ENCODE peak calls at places on chromosomes 2 and 18, in six cellular contexts. W is upper lobe of right lung, T is H1, Q is right atrium auricular region, E is heart left ventricle, B is K562. K is an unnamed sample.
A peak's percentile ranks its signal among the peaks of the same experiment; 100 is the strongest.

GRCh38 chr2:71313016-71313766 is 18.4 kb upstream of the ZNF638 start:
- DNase-seq in T (no peak), B (no peak), E (no peak), Q (no peak), W (no peak), K (no peak)

GRCh38 chr18:59553273-59553672 is 143.9 kb downstream of the CCBE1 start:
- DNase-seq in B (no peak), E (no peak), W (no peak), T (no peak), Q (no peak), K (no peak)

GRCh38 chr2:45272549-45273245 is 263.4 kb upstream of the SIX2 start:
- DNase-seq in B (no peak), Q (no peak), E (no peak), W (no peak), T (no peak), K (no peak)

GRCh38 chr2:61179701-61180639 is 18.0 kb downstream of the C2orf74 start:
- DNase-seq in B (no peak), T (no peak), E (peak; percentile 72), Q (peak; percentile 76), W (no peak), K (peak; percentile 86)

GRCh38 chr18:23887035-23887434 is 127.5 kb upstream of the TTC39C start:
- DNase-seq in E (no peak), B (no peak), T (no peak), W (no peak), Q (no peak), K (no peak)

GRCh38 chr2:55581435-55581834 is 36.0 kb downstream of the PPP4R3B start:
- DNase-seq in Q (no peak), B (no peak), W (no peak), T (no peak), E (no peak), K (no peak)

GRCh38 chr18:29459986-29460385 is 1283.1 kb upstream of the CDH2 start:
- DNase-seq in W (no peak), Q (no peak), B (no peak), E (no peak), T (no peak), K (no peak)

GRCh38 chr18:11159844-11160243 is 10.5 kb upstream of the PIEZO2 start:
- DNase-seq in W (no peak), T (no peak), Q (no peak), E (no peak), B (no peak), K (no peak)

GRCh38 chr2:213733893-213734292 is 449.6 kb downstream of the SPAG16 start:
- DNase-seq in E (no peak), B (no peak), Q (no peak), W (no peak), T (no peak), K (no peak)

GRCh38 chr2:114784046-114784445 is 341.6 kb downstream of the DPP10 start:
- DNase-seq in W (no peak), T (no peak), B (no peak), Q (no peak), E (no peak), K (no peak)

GRCh38 chr2:207012461-207012860 is 73.1 kb downstream of the CPO start:
- DNase-seq in W (no peak), T (no peak), B (no peak), E (no peak), Q (no peak), K (no peak)

GRCh38 chr18:75036941-75037516 is 171.9 kb downstream of the PTGR3 start:
- DNase-seq in T (no peak), Q (no peak), W (no peak), E (no peak), B (no peak), K (no peak)

GRCh38 chr2:96882230-96882629 is 12.3 kb upstream of the SEMA4C start:
- DNase-seq in E (no peak), W (no peak), Q (no peak), B (no peak), T (peak; percentile 70), K (no peak)

GRCh38 chr2:239290618-239291504 is 110.0 kb downstream of the HDAC4 start:
- DNase-seq in Q (no peak), T (no peak), E (peak; percentile 60), B (no peak), W (peak; percentile 41), K (no peak)

GRCh38 chr2:207239222-207239674 is 73.5 kb upstream of the KLF7 start:
- DNase-seq in E (peak; percentile 42), Q (peak; percentile 93), B (peak; percentile 18), W (no peak), T (no peak), K (peak; percentile 92)

GRCh38 chr18:67359868-67360838 is 156.4 kb downstream of the DSEL start:
- DNase-seq in B (no peak), E (peak; percentile 32), T (no peak), W (no peak), Q (peak; percentile 87), K (peak; percentile 86)

GRCh38 chr2:133317161-133317560 is 251.1 kb downstream of the NCKAP5 start:
- DNase-seq in B (no peak), W (no peak), T (no peak), E (no peak), Q (no peak), K (no peak)

GRCh38 chr18:51908598-51908944 is 431.4 kb upstream of the DCC start:
- DNase-seq in W (no peak), E (no peak), Q (no peak), B (no peak), T (no peak), K (no peak)

GRCh38 chr2:239676716-239677454 is 276.1 kb upstream of the HDAC4 start:
- DNase-seq in B (no peak), T (no peak), Q (peak; percentile 47), W (no peak), E (no peak), K (no peak)

GRCh38 chr2:75199428-75200011 is at the start of gene TACR1:
- DNase-seq in E (peak; percentile 60), Q (no peak), T (peak; percentile 66), B (peak; percentile 39), W (peak; percentile 79), K (no peak)

GRCh38 chr2:133841905-133842304 is 273.6 kb upstream of the NCKAP5 start:
- DNase-seq in T (no peak), W (no peak), E (no peak), Q (no peak), B (no peak), K (no peak)

GRCh38 chr2:51624995-51625394 is 593.1 kb upstream of the NRXN1 start:
- DNase-seq in Q (no peak), E (no peak), W (no peak), B (no peak), T (no peak), K (no peak)

GRCh38 chr2:108573070-108573469 is 38.8 kb downstream of the LIMS1 start:
- DNase-seq in E (no peak), T (no peak), Q (no peak), W (no peak), B (no peak), K (no peak)

GRCh38 chr2:227238242-227239237 is 74.1 kb downstream of the COL4A3 start:
- DNase-seq in E (peak; percentile 65), T (peak; percentile 82), W (peak; percentile 70), B (peak; percentile 39), Q (peak; percentile 81), K (peak; percentile 84)

GRCh38 chr18:57373017-57373416 is 20.7 kb downstream of the ST8SIA3 start:
- DNase-seq in Q (no peak), B (no peak), W (no peak), T (no peak), E (no peak), K (no peak)

DNA sequence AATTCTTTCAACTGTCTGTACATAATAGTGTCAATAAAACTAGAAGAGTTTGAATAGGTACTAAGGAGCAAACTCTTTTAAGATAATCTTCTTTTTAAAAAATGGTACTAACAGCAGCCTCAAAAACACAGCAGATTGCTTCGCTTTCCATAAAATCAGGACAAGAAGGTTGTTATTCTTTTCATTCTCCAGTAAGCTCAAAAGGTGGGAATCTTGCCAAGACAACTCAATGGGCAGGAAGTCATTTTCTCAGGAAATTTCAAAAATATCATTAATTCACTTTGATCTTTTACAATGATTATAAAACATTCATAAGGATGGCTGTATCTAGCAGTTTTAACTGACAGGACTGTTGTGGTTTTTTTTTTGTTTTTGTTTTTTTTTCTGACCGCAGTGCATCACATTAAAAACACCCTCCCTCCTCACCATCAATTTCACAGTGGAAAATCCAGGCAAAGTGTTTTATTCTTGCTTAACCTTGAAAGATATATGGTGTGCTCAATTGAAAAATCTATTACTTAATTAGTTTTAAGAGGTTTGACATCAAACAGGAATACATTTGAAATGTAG is 250.9 kb downstream of the DLGAP1 start:
- DNase-seq in Q (no peak), B (no peak), T (no peak), E (no peak), W (no peak), K (no peak)
- H3K4me3 ChIP-seq in Q (no peak overlapping the region), B (no peak overlapping the region), T (no peak overlapping the region), E (no peak overlapping the region), W (no peak overlapping the region), K (no peak overlapping the region)

DNA sequence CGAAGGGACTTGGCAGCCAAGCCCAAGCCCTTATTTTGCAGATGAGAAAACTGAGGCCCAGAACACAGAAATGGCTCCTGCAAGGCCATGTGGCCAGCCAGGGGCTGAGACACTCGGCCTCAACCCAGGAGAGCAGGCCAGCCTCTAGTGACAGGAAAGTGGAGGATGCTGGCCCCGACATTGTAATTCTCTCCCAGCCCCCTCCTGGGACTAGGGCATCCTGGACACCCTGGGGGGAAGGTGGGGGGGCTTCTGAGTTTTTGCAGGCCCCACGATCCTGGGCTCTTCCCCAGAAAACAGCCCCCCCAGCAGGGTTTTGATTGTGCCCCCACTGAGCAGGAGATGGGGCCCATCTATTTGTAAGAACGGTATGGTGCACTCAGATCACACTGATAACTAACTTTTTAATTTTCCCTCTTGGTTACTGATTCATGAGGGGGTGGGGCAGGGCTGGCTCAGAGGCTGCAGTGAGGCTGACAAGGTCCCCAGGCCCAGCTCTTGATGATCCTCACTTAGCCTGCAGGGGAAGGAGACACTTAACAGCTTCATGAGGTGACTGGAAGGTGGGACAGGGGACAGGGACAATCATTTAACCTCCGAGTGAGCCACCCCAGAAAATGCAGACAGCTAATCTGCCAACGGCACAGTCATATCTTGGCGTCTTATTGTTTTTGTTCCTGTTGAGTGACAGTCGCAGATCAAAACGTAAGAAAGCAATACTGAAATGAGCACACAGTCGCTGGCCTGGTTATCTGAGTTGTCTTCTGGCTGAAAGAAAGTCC is 18.9 kb downstream of the SMAD7 start:
- DNase-seq in T (no peak), W (no peak), B (peak; percentile 44), E (no peak), Q (no peak), K (no peak)
- H3K27ac ChIP-seq in T (no peak overlapping the region), W (peak overlapping the region; percentile 74), B (peak overlapping the region; percentile 37), E (peak overlapping the region; percentile 85), Q (peak overlapping the region; percentile 90), K (peak overlapping the region; percentile 99)

GRCh38 chr2:222693837-222694236 is 22.4 kb downstream of the MOGAT1 start:
- DNase-seq in B (no peak), W (no peak), T (no peak), Q (no peak), E (no peak), K (no peak)
- TF ChIP-seq CTCF in B (no peak), W (no peak), T (no peak), Q (no peak), E (no peak), K (peak; percentile 22)

DNA sequence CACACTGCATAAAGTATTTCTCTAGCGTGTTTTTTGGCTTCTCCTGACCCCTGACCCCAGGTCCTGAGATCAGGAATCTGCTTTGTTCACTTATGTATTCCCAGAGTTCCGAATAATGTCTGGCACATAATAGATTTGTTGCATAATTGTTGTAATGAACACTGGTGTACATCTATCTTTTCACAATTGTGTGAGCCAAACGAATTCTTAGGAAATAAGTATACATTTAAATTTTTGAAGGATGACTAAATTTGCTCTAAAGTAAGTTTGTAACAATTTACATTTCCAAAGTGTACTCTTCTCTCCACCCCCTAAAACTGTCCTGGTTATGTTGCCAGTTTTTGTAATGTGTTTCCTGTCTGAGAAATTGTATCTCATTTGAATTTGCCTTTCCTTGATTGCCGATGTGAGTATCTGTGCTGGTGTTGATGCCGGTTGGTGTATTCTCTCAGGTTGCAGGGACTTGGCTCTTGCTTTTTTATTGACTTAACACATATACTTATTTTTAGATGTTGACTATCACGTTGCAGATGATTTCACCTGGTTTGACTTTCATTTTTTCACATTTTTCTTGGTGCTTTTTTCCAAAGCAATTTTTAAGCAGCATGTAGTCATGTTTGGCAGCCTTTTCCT is 16.1 kb upstream of the FARP2 start:
- DNase-seq in T (no peak), B (no peak), E (no peak), Q (no peak), W (no peak), K (no peak)
- H3K4me3 ChIP-seq in T (no peak overlapping the region), B (no peak overlapping the region), E (no peak overlapping the region), Q (no peak overlapping the region), W (no peak overlapping the region), K (no peak overlapping the region)